ENCODE peak calls at places on chromosomes 3 and 15, in five cellular contexts. V is ureter, M is NCI-H460, D is iPS DF 19.7, P is memory B cell. N is an unnamed sample.

GRCh38 chr3:42061711-42062408 is 29.3 kb upstream of the TRAK1 start:
- DNase-seq in V (peak), M (peak), D (no peak), P (no peak), N (peak)

GRCh38 chr15:100663066-100663465 is 60.7 kb downstream of the ASB7 start:
- DNase-seq in V (no peak), M (no peak), D (peak), P (no peak), N (no peak)

GRCh38 chr15:81357178-81357686 is 16.8 kb downstream of the TMC3 start:
- DNase-seq in V (no peak), M (no peak), D (no peak), P (no peak), N (no peak)

GRCh38 chr3:35393916-35394315 is 245.4 kb upstream of the ARPP21 start:
- DNase-seq in V (no peak), M (no peak), D (no peak), P (no peak), N (no peak)

GRCh38 chr3:96844204-96844514 is 29.8 kb downstream of the EPHA6 start:
- DNase-seq in V (no peak), M (no peak), D (no peak), P (no peak), N (no peak)

GRCh38 chr3:122688996-122689395 is 8.4 kb downstream of the PARP14 start:
- DNase-seq in V (no peak), M (no peak), D (no peak), P (no peak), N (no peak)

GRCh38 chr15:96361309-96362000 is 31.0 kb downstream of the NR2F2 start:
- DNase-seq in V (no peak), M (no peak), D (no peak), P (no peak), N (no peak)

GRCh38 chr3:74501001-74501400 is 113.5 kb downstream of the CNTN3 start:
- DNase-seq in V (no peak), M (peak), D (no peak), P (no peak), N (no peak)

GRCh38 chr3:51722362-51722761 is 15.5 kb downstream of the GRM2 start:
- DNase-seq in V (no peak), M (no peak), D (no peak), P (no peak), N (no peak)

GRCh38 chr3:32577621-32578556 is 7.2 kb upstream of the DYNC1LI1 start:
- DNase-seq in V (no peak), M (no peak), D (no peak), P (peak), N (no peak)

GRCh38 chr15:64693134-64693533 is 82.3 kb downstream of the RBPMS2 start:
- DNase-seq in V (no peak), M (no peak), D (no peak), P (no peak), N (no peak)

GRCh38 chr15:90340345-90340744 is 11.7 kb upstream of the ZNF774 start:
- DNase-seq in V (no peak), M (no peak), D (no peak), P (no peak), N (no peak)

GRCh38 chr15:65576669-65577068 is 34.3 kb downstream of the INTS14 start:
- DNase-seq in V (no peak), M (no peak), D (no peak), P (no peak), N (no peak)

GRCh38 chr3:141426404-141427034 is 58.2 kb downstream of the ZBTB38 start:
- DNase-seq in V (peak), M (no peak), D (no peak), P (no peak), N (peak)

GRCh38 chr3:186361246-186361611 is 805 bp downstream of the DGKG start:
- DNase-seq in V (no peak), M (no peak), D (no peak), P (no peak), N (no peak)

GRCh38 chr15:39472661-39473657 is 107.9 kb upstream of the THBS1 start:
- DNase-seq in V (peak), M (no peak), D (no peak), P (no peak), N (peak)

GRCh38 chr3:72413228-72413627 is 435.0 kb downstream of the SHQ1 start:
- DNase-seq in V (no peak), M (no peak), D (no peak), P (no peak), N (no peak)

GRCh38 chr15:97904196-97904572 is 56.3 kb upstream of the ARRDC4 start:
- DNase-seq in V (peak), M (peak), D (peak), P (no peak), N (peak)

GRCh38 chr3:7285502-7285901 is 424.6 kb downstream of the GRM7 start:
- DNase-seq in V (no peak), M (peak), D (no peak), P (no peak), N (no peak)

GRCh38 chr3:175940243-175940642 is 1081.1 kb downstream of the NAALADL2 start:
- DNase-seq in V (no peak), M (no peak), D (no peak), P (no peak), N (no peak)

GRCh38 chr15:74821091-74821789 is 5.2 kb upstream of the CPLX3 start:
- DNase-seq in V (no peak), M (no peak), D (no peak), P (peak), N (no peak)

GRCh38 chr3:47664519-47664918 is 85.9 kb upstream of the CSPG5 start:
- DNase-seq in V (no peak), M (peak), D (peak), P (no peak), N (no peak)

GRCh38 chr3:81716870-81717509 is 44.5 kb downstream of the GBE1 start:
- DNase-seq in V (no peak), M (no peak), D (no peak), P (no peak), N (no peak)

GRCh38 chr15:66025972-66026371 is 156.7 kb downstream of the RAB11A start:
- DNase-seq in V (no peak), M (no peak), D (no peak), P (no peak), N (no peak)

GRCh38 chr15:27792756-27793264 is 306.3 kb downstream of the OCA2 start:
- DNase-seq in V (no peak), M (no peak), D (no peak), P (no peak), N (no peak)

GRCh38 chr15:48062476-48062875 is 58.3 kb upstream of the SLC24A5 start:
- DNase-seq in V (no peak), M (no peak), D (no peak), P (no peak), N (no peak)

GRCh38 chr15:38320181-38320580 is 67.5 kb downstream of the SPRED1 start:
- DNase-seq in V (no peak), M (no peak), D (no peak), P (no peak), N (no peak)

GRCh38 chr3:117243657-117244056 is 534.1 kb downstream of the TUSC7 start:
- DNase-seq in V (no peak), M (no peak), D (no peak), P (no peak), N (no peak)

GRCh38 chr3:14788644-14789043 is 30.1 kb upstream of the FGD5 start:
- DNase-seq in V (no peak), M (no peak), D (no peak), P (no peak), N (peak)

GRCh38 chr3:40237892-40238571 is 71.5 kb upstream of the EIF1B start:
- DNase-seq in V (no peak), M (no peak), D (no peak), P (no peak), N (no peak)

GRCh38 chr3:153291052-153291689 is 129.1 kb downstream of the RAP2B start:
- DNase-seq in V (no peak), M (no peak), D (no peak), P (no peak), N (no peak)

GRCh38 chr3:58383904-58384303 is 49.7 kb downstream of the PDHB start:
- DNase-seq in V (no peak), M (no peak), D (no peak), P (no peak), N (peak)

GRCh38 chr15:88894348-88894818 is 961 bp downstream of the HAPLN3 start:
- DNase-seq in V (peak), M (no peak), D (no peak), P (peak), N (peak)

GRCh38 chr3:52350436-52350835 is 34.3 kb downstream of the DNAH1 start:
- DNase-seq in V (no peak), M (no peak), D (no peak), P (no peak), N (no peak)

GRCh38 chr3:27914199-27914598 is 192.1 kb upstream of the EOMES start:
- DNase-seq in V (no peak), M (no peak), D (peak), P (no peak), N (no peak)

GRCh38 chr3:152185941-152186630 is 82.6 kb upstream of the MBNL1 start:
- DNase-seq in V (no peak), M (no peak), D (no peak), P (no peak), N (no peak)

GRCh38 chr15:37377428-37377827 is 277.1 kb upstream of the MEIS2 start:
- DNase-seq in V (no peak), M (no peak), D (no peak), P (no peak), N (no peak)

GRCh38 chr3:15276028-15276717 is 56.2 kb downstream of the SH3BP5 start:
- DNase-seq in V (no peak), M (no peak), D (no peak), P (no peak), N (no peak)

GRCh38 chr15:39588531-39589192 is 7.8 kb downstream of the THBS1 start:
- DNase-seq in V (no peak), M (no peak), D (no peak), P (no peak), N (no peak)

N was measured in lower leg skin.